ENCODE peak calls at places on chromosomes 12 and 14, in four cellular contexts. One of them, this sample, is unnamed.

GRCh38 chr14:50668852-50669194 is 717 bp upstream of the SAV1 start:
- DNase-seq in HepG2: no peak
- DNase-seq in GM12892: no peak
- DNase-seq in K562: no peak
- DNase-seq in this sample: no peak

GRCh38 chr12:130465626-130466025 is 127.9 kb downstream of the PIWIL1 start:
- DNase-seq in HepG2: no peak
- DNase-seq in GM12892: no peak
- DNase-seq in K562: no peak
- DNase-seq in this sample: no peak

GRCh38 chr14:34463598-34463961 is 1.5 kb upstream of the SPTSSA start:
- DNase-seq in HepG2: no peak
- DNase-seq in GM12892: no peak
- DNase-seq in K562: no peak
- DNase-seq in this sample: no peak

GRCh38 chr12:47012552-47012951 is 66.9 kb upstream of the PCED1B start:
- DNase-seq in HepG2: no peak
- DNase-seq in GM12892: no peak
- DNase-seq in K562: no peak
- DNase-seq in this sample: no peak

GRCh38 chr14:99081880-99082279 is 190.1 kb downstream of the BCL11B start:
- DNase-seq in HepG2: no peak
- DNase-seq in GM12892: no peak
- DNase-seq in K562: no peak
- DNase-seq in this sample: no peak

GRCh38 chr12:101743242-101743641 is 4.0 kb upstream of the SYCP3 start:
- DNase-seq in HepG2: no peak
- DNase-seq in GM12892: no peak
- DNase-seq in K562: no peak
- DNase-seq in this sample: no peak

GRCh38 chr14:94066089-94066676 is 14.8 kb downstream of the DDX24 start:
- DNase-seq in HepG2: peak
- DNase-seq in GM12892: no peak
- DNase-seq in K562: no peak
- DNase-seq in this sample: no peak

GRCh38 chr12:100753837-100754236 is 40.7 kb upstream of the ANO4 start:
- DNase-seq in HepG2: no peak
- DNase-seq in GM12892: no peak
- DNase-seq in K562: no peak
- DNase-seq in this sample: no peak

GRCh38 chr12:105860556-105861207 is 278.1 kb downstream of the NUAK1 start:
- DNase-seq in HepG2: peak
- DNase-seq in GM12892: no peak
- DNase-seq in K562: no peak
- DNase-seq in this sample: no peak

GRCh38 chr14:92280554-92281262 is 42.3 kb upstream of the SLC24A4 start:
- DNase-seq in HepG2: no peak
- DNase-seq in GM12892: no peak
- DNase-seq in K562: no peak
- DNase-seq in this sample: no peak

GRCh38 chr14:50399251-50400032 is 2.8 kb upstream of the CDKL1 start:
- DNase-seq in HepG2: no peak
- DNase-seq in GM12892: no peak
- DNase-seq in K562: no peak
- DNase-seq in this sample: no peak

GRCh38 chr14:55440385-55440784 is at the start of gene TBPL2:
- DNase-seq in HepG2: no peak
- DNase-seq in GM12892: no peak
- DNase-seq in K562: no peak
- DNase-seq in this sample: no peak

GRCh38 chr14:50085570-50086315 is 30.6 kb downstream of the VCPKMT start:
- DNase-seq in HepG2: no peak
- DNase-seq in GM12892: no peak
- DNase-seq in K562: no peak
- DNase-seq in this sample: no peak

GRCh38 chr12:113933201-113933786 is 32.8 kb downstream of the RBM19 start:
- DNase-seq in HepG2: no peak
- DNase-seq in GM12892: no peak
- DNase-seq in K562: peak
- DNase-seq in this sample: no peak

GRCh38 chr14:104119119-104119699 is 19.2 kb upstream of the KIF26A start:
- DNase-seq in HepG2: no peak
- DNase-seq in GM12892: no peak
- DNase-seq in K562: no peak
- DNase-seq in this sample: no peak

GRCh38 chr14:49579841-49580240 is 6.3 kb downstream of the RPS29 start:
- DNase-seq in HepG2: no peak
- DNase-seq in GM12892: no peak
- DNase-seq in K562: no peak
- DNase-seq in this sample: no peak

GRCh38 chr14:39265032-39265431 is 31.3 kb downstream of the MIA2 start:
- DNase-seq in HepG2: no peak
- DNase-seq in GM12892: no peak
- DNase-seq in K562: no peak
- DNase-seq in this sample: no peak

GRCh38 chr12:58833844-58834243 is 86.5 kb downstream of the LRIG3 start:
- DNase-seq in HepG2: no peak
- DNase-seq in GM12892: no peak
- DNase-seq in K562: no peak
- DNase-seq in this sample: no peak

GRCh38 chr14:73457050-73457934 is 1.1 kb downstream of the NUMB start:
- DNase-seq in HepG2: no peak
- DNase-seq in GM12892: no peak
- DNase-seq in K562: no peak
- DNase-seq in this sample: no peak

GRCh38 chr12:45247589-45247988 is 31.7 kb downstream of the ANO6 start:
- DNase-seq in HepG2: no peak
- DNase-seq in GM12892: no peak
- DNase-seq in K562: no peak
- DNase-seq in this sample: no peak

GRCh38 chr14:69573205-69573840 is 1.3 kb downstream of the CCDC177 start:
- DNase-seq in HepG2: no peak
- DNase-seq in GM12892: no peak
- DNase-seq in K562: no peak
- DNase-seq in this sample: no peak

GRCh38 chr14:69571879-69572633 is 2.6 kb downstream of the CCDC177 start:
- DNase-seq in HepG2: peak
- DNase-seq in GM12892: no peak
- DNase-seq in K562: peak
- DNase-seq in this sample: peak

GRCh38 chr14:69573841-69574265 is 818 bp downstream of the CCDC177 start:
- DNase-seq in HepG2: no peak
- DNase-seq in GM12892: no peak
- DNase-seq in K562: no peak
- DNase-seq in this sample: no peak

GRCh38 chr14:69571449-69571878 is 3.2 kb downstream of the CCDC177 start:
- DNase-seq in HepG2: no peak
- DNase-seq in GM12892: no peak
- DNase-seq in K562: no peak
- DNase-seq in this sample: no peak

DNA sequence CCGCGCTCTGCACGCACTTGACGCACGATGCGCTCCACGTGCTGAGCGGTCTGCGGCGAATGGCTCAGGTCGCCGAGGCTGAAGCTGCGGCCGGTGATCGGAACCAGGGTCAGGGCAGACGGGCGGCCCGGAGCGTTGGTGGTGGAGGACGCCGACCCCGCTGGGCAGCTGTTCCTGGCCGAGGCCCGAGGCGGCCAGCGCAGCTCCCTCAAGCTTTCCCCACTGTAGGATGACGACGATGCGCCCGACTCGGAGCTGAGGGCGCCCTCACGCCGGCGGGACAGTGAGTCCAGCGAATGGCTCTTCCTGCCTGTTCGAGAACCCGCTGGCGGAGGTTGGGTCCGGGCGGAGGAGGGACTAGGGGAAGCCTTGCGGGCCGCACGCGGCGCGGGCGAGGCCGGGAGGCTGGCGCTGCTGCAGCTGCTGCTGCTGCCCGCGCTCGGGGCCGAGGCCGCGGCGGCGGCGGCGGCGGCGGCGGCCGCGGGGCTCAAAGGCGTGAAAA is 2.0 kb downstream of the CCDC177 start:
- DNase-seq in HepG2: no peak
- DNase-seq in GM12892: no peak
- DNase-seq in K562: no peak
- DNase-seq in this sample: no peak
- TF ChIP-seq TAF1 in HepG2: no peak
- TF ChIP-seq TAF1 in GM12892: no peak
- TF ChIP-seq TAF1 in K562: no peak
- TF ChIP-seq TAF1 in this sample: no peak

DNA sequence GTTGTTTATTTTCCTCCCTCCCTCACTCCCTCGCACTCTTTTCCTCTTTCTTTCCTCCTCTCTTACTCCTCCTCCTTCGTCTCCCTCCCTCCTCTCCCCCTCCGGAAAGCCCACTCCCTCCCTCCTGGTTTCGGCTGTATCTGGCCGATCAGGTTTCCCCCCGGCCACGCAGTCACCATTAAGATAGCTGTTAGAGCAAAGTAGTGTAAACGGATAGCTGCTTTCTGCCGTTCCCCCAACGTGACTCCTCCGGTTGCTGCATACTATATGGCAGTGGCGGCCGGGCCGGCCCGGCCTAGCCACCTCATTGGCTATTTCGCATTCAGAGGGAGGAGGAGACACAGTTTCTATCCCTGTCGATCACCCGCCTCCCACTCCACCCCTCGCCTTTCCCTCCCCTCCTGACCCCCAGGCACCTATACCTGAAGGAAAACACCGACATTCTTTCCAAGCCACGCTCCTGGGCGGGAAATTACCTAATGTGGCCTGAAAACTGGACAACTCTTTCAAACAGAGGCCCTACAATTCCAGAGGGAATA is at the start of gene SIX4:
- DNase-seq in HepG2: peak
- DNase-seq in GM12892: peak
- DNase-seq in K562: peak
- DNase-seq in this sample: peak
- TF ChIP-seq POLR2A in HepG2: peak
- TF ChIP-seq POLR2A in GM12892: no peak
- TF ChIP-seq POLR2A in K562: peak
- TF ChIP-seq POLR2A in this sample: no peak

DNA sequence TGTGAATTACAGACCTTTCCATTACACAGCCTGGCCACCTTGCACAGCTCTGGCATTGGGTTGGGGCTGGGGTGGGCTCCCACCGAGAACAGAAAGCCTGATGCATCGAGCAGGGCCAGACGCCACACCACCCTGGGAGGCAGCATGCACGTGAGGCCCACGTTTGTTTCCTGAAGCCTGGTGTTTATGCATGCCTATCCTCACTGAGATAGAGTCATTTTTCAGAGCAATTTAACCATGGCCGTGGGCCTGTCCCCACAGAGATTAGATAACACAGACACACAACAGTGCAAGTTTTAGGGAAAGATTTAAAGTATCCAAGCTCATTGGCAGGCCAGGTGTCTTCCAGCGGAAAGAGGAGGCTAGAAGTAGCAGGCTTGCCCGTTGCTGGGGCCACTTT is 287.5 kb upstream of the PWP1 start:
- DNase-seq in HepG2: no peak
- DNase-seq in GM12892: no peak
- DNase-seq in K562: no peak
- DNase-seq in this sample: no peak
- TF ChIP-seq TAF1 in HepG2: no peak
- TF ChIP-seq TAF1 in GM12892: no peak
- TF ChIP-seq TAF1 in K562: no peak
- TF ChIP-seq TAF1 in this sample: no peak

DNA sequence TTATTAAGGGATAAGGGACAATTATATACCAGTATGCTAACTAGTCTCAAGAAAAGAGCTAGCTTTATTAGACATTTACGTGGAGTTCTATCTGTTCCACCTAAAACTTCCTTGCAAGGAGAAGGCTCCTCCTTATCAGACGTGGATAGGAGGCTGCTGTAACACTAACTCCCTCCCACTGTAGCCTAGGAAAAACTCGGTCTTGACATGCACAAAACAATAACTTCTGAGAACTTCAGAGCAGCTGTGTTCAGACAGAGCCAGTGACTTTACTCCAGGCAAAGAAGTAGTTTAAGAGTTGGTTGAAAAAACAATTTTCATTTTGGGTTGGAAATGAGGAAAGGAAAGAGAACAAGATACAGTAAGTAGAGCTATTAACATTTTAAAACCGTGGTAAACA is 2.7 kb downstream of the ATF7 start:
- DNase-seq in HepG2: no peak
- DNase-seq in GM12892: no peak
- DNase-seq in K562: peak
- DNase-seq in this sample: no peak
- TF ChIP-seq POLR2A in HepG2: no peak
- TF ChIP-seq POLR2A in GM12892: no peak
- TF ChIP-seq POLR2A in K562: no peak
- TF ChIP-seq POLR2A in this sample: no peak